ENCODE peak calls at places on chromosomes 7 and 10, in five cellular contexts. A is IMR-90, V is colonic mucosa, R is cardiac muscle cell, U is breast epithelium. Z is an unnamed sample.

GRCh38 chr10:132446195-132446581 is 49.2 kb downstream of the PWWP2B start:
- DNase-seq in A (no peak), V (no peak), R (no peak), U (no peak), Z (no peak)

GRCh38 chr10:128115356-128115755 is 10.9 kb downstream of the MKI67 start:
- DNase-seq in A (no peak), V (no peak), R (no peak), U (no peak), Z (no peak)

GRCh38 chr7:127897704-127898454 is 133.4 kb downstream of the LRRC4 start:
- DNase-seq in A (peak; percentile 62), V (no peak), R (no peak), U (no peak), Z (no peak)

GRCh38 chr7:79709574-79710409 is 256.3 kb upstream of the MAGI2 start:
- DNase-seq in A (peak; percentile 56), V (peak; percentile 66), R (no peak), U (no peak), Z (no peak)

GRCh38 chr10:61899663-61899996 is 1.9 kb upstream of the ARID5B start:
- DNase-seq in A (no peak), V (no peak), R (no peak), U (no peak), Z (no peak)

GRCh38 chr10:22133640-22134624 is 83.9 kb downstream of the EBLN1 start:
- DNase-seq in A (no peak), V (no peak), R (peak; percentile 19), U (no peak), Z (no peak)

GRCh38 chr7:130959743-130960207 is 225.8 kb upstream of the KLF14 start:
- DNase-seq in A (peak; percentile 85), V (no peak), R (no peak), U (no peak), Z (no peak)

GRCh38 chr10:44390585-44391072 is 5.7 kb upstream of the CXCL12 start:
- DNase-seq in A (no peak), V (no peak), R (no peak), U (no peak), Z (peak; percentile 33)

GRCh38 chr7:13496971-13497370 is 492.5 kb downstream of the ETV1 start:
- DNase-seq in A (no peak), V (no peak), R (no peak), U (no peak), Z (no peak)

GRCh38 chr10:119025336-119025735 is 4.2 kb upstream of the NANOS1 start:
- DNase-seq in A (peak; percentile 64), V (no peak), R (peak; percentile 32), U (peak; percentile 95), Z (no peak)

GRCh38 chr10:132575320-132576201 is 38.0 kb downstream of the INPP5A start:
- DNase-seq in A (peak; percentile 91), V (peak; percentile 52), R (no peak), U (peak; percentile 46), Z (peak; percentile 75)

GRCh38 chr7:23712368-23713284 is 2.6 kb downstream of the STK31 start:
- DNase-seq in A (peak; percentile 78), V (no peak), R (peak; percentile 65), U (no peak), Z (peak; percentile 52)

GRCh38 chr7:70700935-70701425 is 431.0 kb upstream of the GALNT17 start:
- DNase-seq in A (no peak), V (no peak), R (no peak), U (no peak), Z (no peak)

GRCh38 chr7:151485006-151485732 is 34.5 kb downstream of the RHEB start:
- DNase-seq in A (peak; percentile 88), V (no peak), R (no peak), U (no peak), Z (no peak)

GRCh38 chr7:47693161-47693740 is 111.3 kb upstream of the TNS3 start:
- DNase-seq in A (peak; percentile 76), V (no peak), R (no peak), U (no peak), Z (no peak)

GRCh38 chr10:10589540-10589939 is 428.1 kb upstream of the CELF2 start:
- DNase-seq in A (peak; percentile 92), V (no peak), R (no peak), U (no peak), Z (no peak)

GRCh38 chr10:51023611-51024010 is 50.7 kb upstream of the PRKG1 start:
- DNase-seq in A (peak; percentile 6), V (no peak), R (no peak), U (no peak), Z (no peak)

GRCh38 chr10:102675887-102676616 is 31.8 kb downstream of the TRIM8 start:
- DNase-seq in A (peak; percentile 98), V (no peak), R (no peak), U (no peak), Z (no peak)

GRCh38 chr7:151226560-151226874 is 488 bp downstream of the ABCF2 start:
- DNase-seq in A (no peak), V (no peak), R (no peak), U (no peak), Z (no peak)

GRCh38 chr7:142956951-142957623 is 5.1 kb downstream of the KEL start:
- DNase-seq in A (no peak), V (no peak), R (peak; percentile 62), U (no peak), Z (peak; percentile 80)

GRCh38 chr10:100894589-100895294 is 18.0 kb upstream of the SLF2 start:
- DNase-seq in A (no peak), V (no peak), R (no peak), U (no peak), Z (no peak)

GRCh38 chr7:114943953-114944741 is 22.3 kb downstream of the MDFIC start:
- DNase-seq in A (no peak), V (no peak), R (no peak), U (no peak), Z (no peak)

GRCh38 chr7:121961491-121961890 is 88.5 kb downstream of the PTPRZ1 start:
- DNase-seq in A (no peak), V (no peak), R (no peak), U (no peak), Z (no peak)

GRCh38 chr10:130354555-130354954 is 218.4 kb downstream of the GLRX3 start:
- DNase-seq in A (no peak), V (no peak), R (no peak), U (no peak), Z (no peak)

GRCh38 chr10:110408203-110408871 is 89.4 kb upstream of the DUSP5 start:
- DNase-seq in A (no peak), V (no peak), R (no peak), U (peak; percentile 47), Z (no peak)

GRCh38 chr10:107727762-107728317 is 563.3 kb upstream of the SORCS1 start:
- DNase-seq in A (peak; percentile 28), V (peak; percentile 38), R (no peak), U (no peak), Z (no peak)

GRCh38 chr7:27836525-27836924 is 96.6 kb downstream of the TAX1BP1 start:
- DNase-seq in A (no peak), V (no peak), R (no peak), U (no peak), Z (no peak)

GRCh38 chr7:75867390-75867717 is 11.5 kb upstream of the RHBDD2 start:
- DNase-seq in A (peak; percentile 32), V (no peak), R (no peak), U (no peak), Z (no peak)

GRCh38 chr7:75869776-75870379 is 9.0 kb upstream of the RHBDD2 start:
- DNase-seq in A (no peak), V (no peak), R (no peak), U (no peak), Z (no peak)

GRCh38 chr7:75868153-75868552 is 10.7 kb upstream of the RHBDD2 start:
- DNase-seq in A (no peak), V (no peak), R (no peak), U (no peak), Z (no peak)

GRCh38 chr7:75866129-75866496 is 12.7 kb upstream of the RHBDD2 start:
- DNase-seq in A (no peak), V (no peak), R (no peak), U (no peak), Z (no peak)

GRCh38 chr7:75866497-75867389 is 12.1 kb upstream of the RHBDD2 start:
- DNase-seq in A (peak; percentile 65), V (peak; percentile 56), R (peak; percentile 71), U (peak; percentile 32), Z (peak; percentile 76)
- TF ChIP-seq CTCF in A (peak; percentile 92), V (peak; percentile 94), R (peak; percentile 97), U (peak; percentile 90), Z (peak; percentile 97)

GRCh38 chr10:84156768-84157167 is 16.8 kb upstream of the GPR15LG start:
- DNase-seq in A (peak; percentile 10), V (no peak), R (no peak), U (no peak), Z (no peak)

GRCh38 chr10:84156009-84156408 is 16.7 kb downstream of the GHITM start:
- DNase-seq in A (no peak), V (no peak), R (no peak), U (no peak), Z (no peak)

GRCh38 chr10:84159076-84159475 is 14.5 kb upstream of the GPR15LG start:
- DNase-seq in A (no peak), V (peak; percentile 45), R (no peak), U (no peak), Z (no peak)

GRCh38 chr10:84158549-84158948 is 15.1 kb upstream of the GPR15LG start:
- DNase-seq in A (no peak), V (no peak), R (no peak), U (no peak), Z (no peak)

DNA sequence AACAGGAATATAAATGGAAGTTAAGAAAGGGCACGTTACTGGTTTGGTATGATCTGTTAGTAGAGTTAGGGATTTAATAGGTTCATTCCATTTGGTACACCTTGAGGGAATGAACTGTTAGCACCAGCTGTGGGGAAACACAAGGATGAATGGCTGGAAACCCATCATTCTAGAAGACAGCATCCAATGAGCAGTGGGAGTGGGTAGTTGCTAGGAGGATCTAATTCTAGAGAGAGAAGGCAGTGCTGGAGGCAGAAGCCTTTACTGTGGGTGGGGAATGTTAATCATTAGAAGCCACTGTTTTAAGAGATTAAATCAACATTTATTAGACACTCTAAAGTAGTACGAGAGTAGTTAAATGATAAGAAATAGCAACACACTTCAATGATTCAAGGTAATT is 15.5 kb upstream of the GPR15LG start:
- DNase-seq in A (no peak), V (no peak), R (no peak), U (no peak), Z (no peak)
- H3K4me1 ChIP-seq in A (no peaks in the 10 kb centered on the region), V (no peaks in the 10 kb centered on the region), R (no peaks in the 10 kb centered on the region), U (no peaks in the 10 kb centered on the region), Z (no peaks in the 10 kb centered on the region)

GRCh38 chr7:125899577-125899976 is 970.0 kb upstream of the POT1 start:
- DNase-seq in A (no peak), V (no peak), R (no peak), U (no peak), Z (no peak)
- TF ChIP-seq CTCF in A (no peak), V (no peak), R (no peak), U (no peak), Z (no peak)

GRCh38 chr10:126288547-126289493 is 99.5 kb downstream of the ADAM12 start:
- DNase-seq in A (no peak), V (no peak), R (no peak), U (no peak), Z (no peak)

GRCh38 chr10:126278846-126279245 is 109.4 kb downstream of the ADAM12 start:
- DNase-seq in A (peak; percentile 58), V (no peak), R (no peak), U (no peak), Z (no peak)

DNA sequence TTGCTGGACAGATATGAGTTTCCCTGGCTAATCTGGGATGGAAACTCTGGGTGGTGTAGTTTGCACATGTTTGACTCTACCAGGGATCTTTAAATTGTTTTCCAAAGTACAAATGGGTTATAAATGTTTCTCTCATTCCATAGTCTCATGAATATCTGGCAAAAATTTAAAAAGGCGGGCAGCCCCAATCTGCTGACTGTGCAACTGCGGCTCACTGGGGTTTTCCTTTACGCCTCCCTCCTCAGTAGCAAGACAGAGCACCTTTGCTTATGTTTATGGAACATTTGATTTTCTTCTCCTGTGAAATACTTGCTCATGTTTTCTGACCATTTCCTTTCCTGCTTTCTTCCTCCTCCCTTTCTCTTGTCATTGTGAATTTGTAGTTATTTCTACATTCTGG is 105.0 kb downstream of the ADAM12 start:
- DNase-seq in A (no peak), V (no peak), R (no peak), U (no peak), Z (no peak)
- H3K4me1 ChIP-seq in A (no peaks in the 10 kb centered on the region), V (no peaks in the 10 kb centered on the region), R (no peaks in the 10 kb centered on the region), U (no peaks in the 10 kb centered on the region), Z (no peaks in the 10 kb centered on the region)

Z was measured in Caco-2.